ENCODE peak calls at places on chromosomes 16 and 17, in seven cellular contexts. V is ovary, P is heart left ventricle, D is psoas muscle, T is cardiac muscle cell, L is mesenchymal stem cell, U is IMR-90. H is an unnamed sample. For H3K36me3, the result is how much of the 10 kb centered on the place peaks cover.

GRCh38 chr17:50634123-50634914 is at the start of gene ABCC3:
- DNase-seq in V (peak), P (no peak), D (peak), T (peak), L (no peak), U (no peak), H (peak)

GRCh38 chr17:75250009-75250471 is 11.4 kb downstream of the GGA3 start:
- DNase-seq in V (no peak), P (no peak), D (peak), T (peak), L (peak), U (peak), H (no peak)

GRCh38 chr16:80992676-80993292 is 13.9 kb downstream of the CMC2 start:
- DNase-seq in V (no peak), P (no peak), D (no peak), T (peak), L (no peak), U (no peak), H (no peak)

GRCh38 chr17:35214631-35215273 is 20.6 kb upstream of the SLC35G3 start:
- DNase-seq in V (no peak), P (no peak), D (no peak), T (no peak), L (no peak), U (no peak), H (no peak)

GRCh38 chr17:4948166-4948996 is at the start of gene PFN1:
- DNase-seq in V (peak), P (peak), D (peak), T (peak), L (peak), U (peak), H (peak)

GRCh38 chr17:62882878-62883277 is 74.8 kb upstream of the MARCHF10 start:
- DNase-seq in V (no peak), P (no peak), D (no peak), T (peak), L (peak), U (peak), H (no peak)

GRCh38 chr17:28928061-28928460 is 23.3 kb downstream of the PHF12 start:
- DNase-seq in V (no peak), P (no peak), D (no peak), T (no peak), L (peak), U (peak), H (no peak)

GRCh38 chr17:75845058-75845711 is 981 bp upstream of the UNC13D start:
- DNase-seq in V (no peak), P (peak), D (peak), T (peak), L (peak), U (peak), H (peak)

GRCh38 chr17:15914400-15915165 is 30.3 kb upstream of the ADORA2B start:
- DNase-seq in V (no peak), P (no peak), D (no peak), T (peak), L (peak), U (peak), H (no peak)

GRCh38 chr17:60534010-60534555 is 8.0 kb upstream of the APPBP2 start:
- DNase-seq in V (no peak), P (no peak), D (no peak), T (no peak), L (peak), U (peak), H (no peak)

GRCh38 chr16:2339521-2340484 is 725 bp downstream of the ABCA3 start:
- DNase-seq in V (peak), P (peak), D (peak), T (peak), L (peak), U (no peak), H (peak)

GRCh38 chr17:1203111-1203966 is 23.6 kb upstream of the ABR start:
- DNase-seq in V (peak), P (peak), D (peak), T (peak), L (peak), U (peak), H (peak)

GRCh38 chr16:400061-400540 is 1.6 kb upstream of the DECR2 start:
- DNase-seq in V (no peak), P (no peak), D (no peak), T (no peak), L (no peak), U (no peak), H (no peak)

GRCh38 chr17:33335491-33336173 is 42.5 kb upstream of the ASIC2 start:
- DNase-seq in V (no peak), P (no peak), D (no peak), T (no peak), L (peak), U (no peak), H (no peak)

GRCh38 chr17:1422907-1423306 is 22.9 kb upstream of the YWHAE start:
- DNase-seq in V (no peak), P (no peak), D (no peak), T (peak), L (peak), U (peak), H (no peak)

GRCh38 chr16:65180986-65181710 is 59.3 kb upstream of the CDH11 start:
- DNase-seq in V (no peak), P (no peak), D (no peak), T (peak), L (no peak), U (no peak), H (peak)

GRCh38 chr17:43030137-43030767 is 5.2 kb downstream of the RND2 start:
- DNase-seq in V (no peak), P (no peak), D (no peak), T (no peak), L (no peak), U (no peak), H (no peak)

GRCh38 chr17:18194804-18195203 is 11.2 kb downstream of the ALKBH5 start:
- DNase-seq in V (no peak), P (no peak), D (no peak), T (no peak), L (no peak), U (no peak), H (no peak)
- H3K36me3 ChIP-seq in V (under half), P (half or more), D (half or more), T (under half), L (half or more), U (half or more), H (under half)

GRCh38 chr16:83105279-83106077 is 478.7 kb downstream of the CDH13 start:
- DNase-seq in V (no peak), P (no peak), D (no peak), T (no peak), L (no peak), U (no peak), H (no peak)

GRCh38 chr16:83113811-83114210 is 487.0 kb downstream of the CDH13 start:
- DNase-seq in V (no peak), P (no peak), D (no peak), T (no peak), L (no peak), U (peak), H (no peak)

GRCh38 chr16:83110221-83110768 is 483.5 kb downstream of the CDH13 start:
- DNase-seq in V (no peak), P (no peak), D (no peak), T (no peak), L (peak), U (no peak), H (no peak)

GRCh38 chr16:83113317-83113716 is 486.5 kb downstream of the CDH13 start:
- DNase-seq in V (no peak), P (no peak), D (no peak), T (peak), L (no peak), U (peak), H (peak)

DNA sequence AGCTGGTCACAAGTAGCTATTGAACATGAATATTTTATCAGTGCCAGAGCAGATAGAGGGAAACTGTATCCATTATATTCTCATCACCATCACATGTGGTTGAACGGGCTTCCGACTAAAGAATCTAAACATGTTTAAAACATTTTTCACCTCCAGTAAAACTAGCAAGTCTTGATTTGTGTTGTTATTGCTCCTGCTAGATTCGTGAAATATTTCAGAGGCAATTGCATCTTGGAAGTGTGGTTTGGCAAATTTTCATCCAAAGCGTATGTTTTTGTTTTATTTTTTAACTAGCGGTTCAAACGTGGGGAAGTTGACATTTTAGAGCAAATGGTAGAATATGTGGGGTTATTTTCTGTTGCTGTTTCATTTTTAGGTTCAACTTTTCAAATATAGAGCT is 483.0 kb downstream of the CDH13 start:
- DNase-seq in V (no peak), P (no peak), D (no peak), T (no peak), L (no peak), U (no peak), H (no peak)
- H3K36me3 ChIP-seq in V (under half), P (under half), D (under half), T (under half), L (under half), U (under half), H (under half)

GRCh38 chr16:88619859-88620655 is 18.3 kb upstream of the IL17C start:
- DNase-seq in V (no peak), P (no peak), D (no peak), T (no peak), L (peak), U (peak), H (no peak)
- H3K36me3 ChIP-seq in V (under half), P (under half), D (under half), T (under half), L (half or more), U (under half), H (under half)

DNA sequence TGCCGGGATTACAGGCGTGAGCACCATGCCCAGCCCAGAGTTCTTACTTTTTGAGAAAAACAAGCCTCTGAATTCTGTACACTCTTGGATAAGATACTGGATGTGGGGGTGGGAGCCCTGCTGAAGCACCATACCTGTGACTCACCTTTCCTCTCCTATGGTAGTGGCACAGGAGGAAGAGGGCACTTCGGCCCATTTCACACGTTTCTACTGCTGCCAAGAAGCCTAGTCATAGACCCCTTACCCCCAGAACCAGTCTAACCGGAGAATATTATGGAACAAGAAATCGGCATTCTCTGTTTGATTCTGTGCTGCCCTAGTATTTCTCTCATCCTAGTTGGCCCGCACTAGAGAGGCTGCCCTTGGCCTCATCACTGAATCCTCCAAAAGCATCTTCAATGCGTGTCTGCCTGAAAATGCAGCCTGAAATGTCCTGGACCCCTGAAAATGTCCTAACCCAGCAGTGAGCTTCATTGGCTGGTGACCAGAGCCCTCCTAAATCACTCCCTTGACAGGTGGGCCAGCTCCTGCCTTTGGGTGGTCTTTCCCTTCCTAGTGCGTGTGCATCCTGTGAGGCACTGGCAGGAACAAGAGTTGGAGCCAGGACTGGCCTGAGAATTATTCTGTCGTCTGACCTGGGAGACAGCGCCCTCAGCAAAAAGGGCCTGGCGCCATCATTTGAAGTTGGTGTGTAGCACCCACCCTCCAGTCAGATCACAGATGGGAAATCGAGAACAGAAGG is 37.9 kb downstream of the NDEL1 start:
- DNase-seq in V (no peak), P (no peak), D (no peak), T (no peak), L (no peak), U (no peak), H (no peak)
- H3K36me3 ChIP-seq in V (under half), P (half or more), D (half or more), T (half or more), L (half or more), U (half or more), H (under half)

DNA sequence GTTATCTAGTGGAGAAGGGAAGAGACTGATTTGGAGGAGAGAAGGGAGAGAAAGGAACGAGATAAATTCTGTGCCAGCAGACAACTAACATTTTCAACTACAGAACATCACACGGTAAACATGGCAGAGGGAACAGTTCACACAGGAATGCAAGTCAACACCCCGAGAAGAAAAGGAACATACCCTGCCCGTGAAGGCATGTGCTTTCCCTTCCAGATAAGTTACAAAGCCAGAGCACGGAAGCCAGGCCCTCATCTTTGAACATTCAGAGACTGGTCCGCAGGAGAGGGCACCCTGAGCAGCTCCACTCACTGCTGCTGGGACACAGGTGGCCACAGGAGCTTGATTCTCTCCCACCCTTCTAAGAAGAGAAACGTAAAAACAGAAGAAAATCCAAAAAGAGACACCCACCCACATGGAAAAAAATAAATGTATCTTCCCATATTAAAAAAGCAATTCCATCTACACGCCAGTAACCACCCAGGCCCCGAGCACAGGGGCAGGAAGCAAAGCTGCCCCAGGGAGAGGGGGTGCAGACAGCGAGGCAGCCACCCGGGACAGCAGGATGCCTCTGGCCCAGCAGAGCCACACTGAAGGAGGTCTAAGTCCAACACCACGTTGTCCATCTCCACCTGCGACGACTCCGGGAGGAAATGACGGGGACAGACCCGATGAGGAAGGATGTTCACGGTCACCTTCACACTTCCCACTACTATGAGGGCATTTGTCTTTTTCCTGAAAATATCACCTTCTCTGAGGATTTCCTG is 14.2 kb upstream of the CYTH1 start:
- DNase-seq in V (no peak), P (no peak), D (no peak), T (no peak), L (no peak), U (no peak), H (no peak)
- H3K36me3 ChIP-seq in V (under half), P (half or more), D (half or more), T (under half), L (half or more), U (half or more), H (under half)

GRCh38 chr16:74652249-74652648 is 14.4 kb downstream of the RFWD3 start:
- DNase-seq in V (no peak), P (no peak), D (no peak), T (no peak), L (no peak), U (no peak), H (no peak)

GRCh38 chr16:74650966-74651567 is 15.6 kb downstream of the RFWD3 start:
- DNase-seq in V (no peak), P (no peak), D (no peak), T (peak), L (peak), U (no peak), H (peak)

GRCh38 chr16:74651841-74652240 is 14.8 kb downstream of the RFWD3 start:
- DNase-seq in V (no peak), P (no peak), D (no peak), T (no peak), L (no peak), U (no peak), H (no peak)

GRCh38 chr16:74657873-74658642 is 8.6 kb downstream of the RFWD3 start:
- DNase-seq in V (no peak), P (no peak), D (no peak), T (no peak), L (no peak), U (no peak), H (no peak)

DNA sequence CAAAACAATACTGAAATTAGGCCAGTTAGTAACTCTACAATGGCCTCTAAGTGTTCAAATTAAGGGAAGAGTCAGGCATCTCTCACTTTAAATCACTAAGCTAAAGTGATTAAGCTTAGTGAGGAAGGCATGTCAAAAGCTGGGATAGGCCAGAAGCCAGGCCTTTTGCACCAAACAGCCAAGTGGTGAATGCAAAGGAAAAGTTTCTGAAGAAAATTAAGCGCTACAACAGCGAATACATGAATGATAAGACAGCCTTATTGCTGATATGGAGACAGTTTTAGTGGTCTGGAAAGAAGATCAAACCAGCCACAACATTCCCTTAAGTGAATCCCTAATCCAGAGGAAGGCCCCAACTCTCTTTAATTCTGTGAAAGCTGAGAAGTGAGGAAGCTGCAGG is 12.1 kb downstream of the RFWD3 start:
- DNase-seq in V (no peak), P (no peak), D (no peak), T (no peak), L (no peak), U (no peak), H (no peak)
- H3K36me3 ChIP-seq in V (under half), P (half or more), D (half or more), T (under half), L (half or more), U (under half), H (under half)

DNA sequence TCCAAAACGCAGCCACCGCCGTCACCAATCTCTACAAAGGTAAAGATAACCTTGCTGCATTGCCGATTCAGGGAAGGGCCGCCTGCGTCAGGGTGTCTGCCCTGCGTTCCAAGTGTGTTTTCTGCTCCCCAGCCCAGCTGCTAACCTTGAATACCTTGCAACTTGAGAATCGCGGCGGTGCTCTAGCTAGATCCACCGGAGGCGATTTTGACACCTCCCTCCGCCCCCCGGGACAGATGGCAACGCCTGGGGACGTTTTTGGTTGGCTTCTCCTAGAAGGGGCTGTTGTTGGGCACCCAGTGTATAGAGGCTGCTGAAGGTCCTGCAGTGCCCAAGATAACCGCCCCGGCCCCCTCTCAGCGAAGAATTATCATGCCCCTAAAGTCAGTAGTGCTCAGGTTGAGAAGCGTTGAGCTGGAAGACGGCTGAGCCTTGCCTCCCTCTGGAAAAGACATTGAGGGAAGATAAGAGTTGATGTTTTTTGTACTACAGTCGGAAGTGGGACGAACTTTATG is 1.6 kb downstream of the HAPSTR1 start:
- DNase-seq in V (peak), P (peak), D (peak), T (no peak), L (no peak), U (no peak), H (peak)
- H3K36me3 ChIP-seq in V (under half), P (under half), D (under half), T (under half), L (half or more), U (under half), H (under half)

GRCh38 chr16:86542756-86543750 is 12.0 kb downstream of the MTHFSD start:
- DNase-seq in V (no peak), P (no peak), D (no peak), T (no peak), L (no peak), U (no peak), H (no peak)
- H3K36me3 ChIP-seq in V (under half), P (half or more), D (half or more), T (under half), L (half or more), U (half or more), H (under half)

GRCh38 chr17:67558740-67559380 is 158.9 kb upstream of the NOL11 start:
- DNase-seq in V (no peak), P (no peak), D (peak), T (peak), L (peak), U (peak), H (peak)
- H3K36me3 ChIP-seq in V (under half), P (under half), D (under half), T (under half), L (under half), U (under half), H (under half)

GRCh38 chr17:21061158-21061835 is 18.5 kb upstream of the USP22 start:
- DNase-seq in V (no peak), P (no peak), D (no peak), T (no peak), L (no peak), U (no peak), H (no peak)
- H3K36me3 ChIP-seq in V (under half), P (under half), D (under half), T (under half), L (under half), U (under half), H (under half)

H was measured in hepatocyte.